ENCODE peak calls at places on chromosomes 1 and 21, in five cellular contexts. I, Y, G, T and P are unnamed samples.

GRCh38 chr1:43549921-43550597 is 19.4 kb downstream of the PTPRF start:
- DNase-seq in I (peak; percentile 88), T (no peak), Y (peak; percentile 90), G (no peak), P (peak; percentile 68)

GRCh38 chr1:61190476-61191067 is 108.2 kb downstream of the NFIA start:
- DNase-seq in I (no peak), Y (no peak), G (no peak), T (no peak), P (no peak)

GRCh38 chr1:207311888-207312603 is 9.4 kb upstream of the CD55 start:
- DNase-seq in I (no peak), G (no peak), Y (no peak), T (no peak), P (no peak)

GRCh38 chr1:93605812-93606512 is 75.7 kb downstream of the BCAR3 start:
- DNase-seq in T (no peak), G (no peak), Y (no peak), I (no peak), P (no peak)

GRCh38 chr1:32770221-32770731 is 46.9 kb downstream of the YARS1 start:
- DNase-seq in T (no peak), I (no peak), G (no peak), Y (no peak), P (no peak)

GRCh38 chr1:97499667-97500066 is 421.2 kb downstream of the DPYD start:
- DNase-seq in Y (no peak), T (no peak), I (no peak), G (no peak), P (no peak)

GRCh38 chr1:160251687-160252526 is 10.4 kb downstream of the DCAF8 start:
- DNase-seq in T (peak; percentile 81), G (peak; percentile 31), Y (peak; percentile 68), I (no peak), P (peak; percentile 38)

GRCh38 chr1:179121159-179121938 is 39.5 kb downstream of the TOR3A start:
- DNase-seq in I (peak; percentile 55), T (peak; percentile 25), Y (no peak), G (no peak), P (peak; percentile 28)

GRCh38 chr1:66686406-66686805 is 65.9 kb upstream of the DYNLT5 start:
- DNase-seq in I (no peak), T (no peak), G (no peak), Y (no peak), P (no peak)

GRCh38 chr1:46157916-46158311 is 17.0 kb upstream of the TSPAN1 start:
- DNase-seq in Y (peak; percentile 44), G (no peak), I (no peak), T (no peak), P (no peak)

GRCh38 chr1:89725016-89725380 is 92.1 kb downstream of the LRRC8C start:
- DNase-seq in G (no peak), Y (no peak), T (no peak), I (no peak), P (no peak)

GRCh38 chr1:19468397-19468956 is 16.9 kb downstream of the CAPZB start:
- DNase-seq in T (peak; percentile 60), Y (peak; percentile 75), I (no peak), G (no peak), P (no peak)

GRCh38 chr1:69569281-69569970 is 1.7 kb downstream of the LRRC7 start:
- DNase-seq in I (peak; percentile 52), Y (no peak), T (no peak), G (no peak), P (no peak)

GRCh38 chr1:207259391-207259790 is 62.1 kb upstream of the CD55 start:
- DNase-seq in T (peak; percentile 23), I (no peak), G (no peak), Y (no peak), P (peak; percentile 27)

GRCh38 chr1:155962599-155963211 is 15.6 kb downstream of the ARHGEF2 start:
- DNase-seq in G (no peak), Y (no peak), T (no peak), I (no peak), P (no peak)

GRCh38 chr1:208349679-208350330 is 105.6 kb upstream of the PLXNA2 start:
- DNase-seq in G (no peak), Y (no peak), T (no peak), I (no peak), P (no peak)

GRCh38 chr1:183554577-183554976 is 35.7 kb downstream of the NCF2 start:
- DNase-seq in G (no peak), Y (no peak), T (no peak), I (no peak), P (no peak)

GRCh38 chr1:110083453-110084225 is 13.2 kb upstream of the ALX3 start:
- DNase-seq in I (no peak), G (no peak), T (no peak), Y (no peak), P (no peak)

GRCh38 chr1:200659269-200659668 is 10.4 kb downstream of the DDX59 start:
- DNase-seq in T (no peak), G (no peak), Y (no peak), I (no peak), P (peak; percentile 63)

GRCh38 chr1:185439727-185440415 is 122.8 kb upstream of the IVNS1ABP start:
- DNase-seq in T (no peak), Y (no peak), G (peak; percentile 20), I (no peak), P (no peak)

GRCh38 chr1:228292609-228292911 is 84.7 kb downstream of the OBSCN start:
- DNase-seq in T (no peak), G (no peak), I (no peak), Y (no peak), P (no peak)

GRCh38 chr1:228293816-228294500 is 86.1 kb downstream of the OBSCN start:
- DNase-seq in I (no peak), T (no peak), Y (no peak), G (no peak), P (no peak)

GRCh38 chr1:228291906-228292608 is 84.2 kb downstream of the OBSCN start:
- DNase-seq in G (no peak), I (no peak), Y (no peak), T (no peak), P (no peak)

GRCh38 chr1:228294717-228295116 is 86.9 kb downstream of the OBSCN start:
- DNase-seq in Y (no peak), G (no peak), T (no peak), I (no peak), P (no peak)

DNA sequence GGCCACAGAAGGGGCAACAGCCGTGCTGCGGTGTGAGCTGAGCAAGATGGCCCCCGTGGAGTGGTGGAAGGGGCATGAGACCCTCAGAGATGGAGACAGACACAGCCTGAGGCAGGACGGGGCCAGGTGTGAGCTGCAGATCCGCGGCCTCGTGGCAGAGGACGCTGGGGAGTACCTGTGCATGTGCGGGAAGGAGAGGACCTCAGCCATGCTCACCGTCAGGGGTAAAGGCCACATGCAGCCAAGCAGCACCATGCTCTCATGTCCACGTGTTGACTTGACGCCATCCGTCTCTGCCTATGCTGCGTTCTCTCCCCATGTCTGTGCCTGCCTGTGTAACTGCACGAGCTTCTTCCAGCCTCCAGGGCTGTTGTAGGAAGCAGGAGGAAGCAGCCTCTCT is 85.5 kb downstream of the OBSCN start:
- DNase-seq in Y (no peak), T (no peak), G (no peak), I (no peak), P (no peak)
- H2AFZ ChIP-seq in Y (peak overlapping the region; percentile 42), T (no peak overlapping the region), G (no peak overlapping the region), I (no peak overlapping the region), P (no peak overlapping the region)

GRCh38 chr1:232303221-232303620 is 326.7 kb downstream of the SIPA1L2 start:
- DNase-seq in G (no peak), I (no peak), T (no peak), Y (no peak), P (no peak)
- TF ChIP-seq ZNF274 in G (no peak), I (no peak), T (no peak), Y (no peak), P (no peak)

DNA sequence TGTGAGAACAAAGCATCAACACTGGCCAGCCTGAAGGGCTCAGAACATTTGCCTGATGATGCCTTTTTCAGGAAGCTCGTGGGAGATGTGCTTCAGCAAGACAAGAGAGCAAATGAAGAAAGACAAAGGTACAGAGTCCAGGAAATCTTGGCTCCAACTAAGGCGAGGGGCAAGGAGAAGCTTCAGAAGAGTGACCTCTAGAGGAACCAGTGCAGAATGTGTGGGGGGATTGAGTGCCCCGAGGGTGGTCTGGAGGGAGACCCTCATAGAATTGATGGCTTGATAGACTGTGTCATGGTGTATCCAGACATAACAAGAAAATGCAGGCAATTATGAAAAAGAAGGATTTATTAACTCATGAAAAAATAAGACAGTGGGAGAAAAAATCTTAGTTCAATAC is 15.3 kb upstream of the NLRP3 start:
- DNase-seq in T (no peak), I (no peak), G (no peak), Y (no peak), P (no peak)
- H2AFZ ChIP-seq in T (no peak overlapping the region), I (no peak overlapping the region), G (no peak overlapping the region), Y (no peak overlapping the region), P (no peak overlapping the region)

GRCh38 chr1:7644086-7644485 is 127.0 kb upstream of the VAMP3 start:
- DNase-seq in T (no peak), I (no peak), G (no peak), Y (no peak), P (no peak)

GRCh38 chr1:7642418-7642704 is 128.7 kb upstream of the VAMP3 start:
- DNase-seq in I (no peak), T (no peak), Y (no peak), G (no peak), P (no peak)

GRCh38 chr1:7643445-7643844 is 127.7 kb upstream of the VAMP3 start:
- DNase-seq in Y (no peak), T (no peak), I (no peak), G (no peak), P (no peak)

GRCh38 chr1:7641587-7642417 is 129.3 kb upstream of the VAMP3 start:
- DNase-seq in I (no peak), T (no peak), Y (no peak), G (no peak), P (no peak)

DNA sequence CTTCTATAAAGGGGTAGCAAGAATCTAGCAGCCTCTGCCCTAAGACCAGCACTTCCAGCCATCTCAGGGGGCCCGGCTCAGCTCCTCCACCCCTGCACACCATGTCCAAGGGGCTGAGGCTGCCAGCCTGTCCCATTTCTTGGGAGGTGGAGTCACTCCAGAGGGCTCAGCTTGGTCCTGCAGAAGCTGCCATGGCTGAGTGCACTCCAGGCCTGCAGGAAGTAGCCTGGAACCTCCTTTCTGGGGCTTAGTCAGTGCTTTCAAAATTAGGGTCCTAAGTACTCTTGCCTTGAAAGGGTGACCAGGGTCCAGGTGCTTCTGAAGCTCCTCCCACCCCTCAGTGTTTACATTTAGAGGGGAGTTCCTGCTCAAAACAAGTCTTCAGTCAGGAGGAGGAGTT is 128.3 kb upstream of the VAMP3 start:
- DNase-seq in Y (no peak), T (no peak), I (no peak), G (no peak), P (no peak)
- TF ChIP-seq ZNF274 in Y (no peak), T (no peak), I (no peak), G (no peak), P (no peak)

GRCh38 chr21:42032266-42032665 is 22.1 kb upstream of the ZBTB21 start:
- DNase-seq in T (no peak), Y (no peak), I (no peak), G (no peak), P (no peak)
- H2AFZ ChIP-seq in T (no peak overlapping the region), Y (no peak overlapping the region), I (no peak overlapping the region), G (no peak overlapping the region), P (no peak overlapping the region)